ENCODE peak calls at places on chromosome 7, in eight cellular contexts. X, J, B, T, F, G, R and Q are unnamed samples. For H3K4me1 and H3K36me3, the result is how much of the 10 kb centered on the place peaks cover.

GRCh38 chr7:150848561-150849115 is 3.7 kb upstream of the AOC1 start:
- DNase-seq in F (no peak), J (no peak), X (no peak), G (no peak), B (no peak), R (no peak), T (no peak), Q (no peak)

GRCh38 chr7:30869794-30870491 is 41.7 kb upstream of the AQP1 start:
- DNase-seq in R (peak), B (no peak), J (no peak), G (no peak), X (no peak), F (no peak), T (no peak), Q (peak)

GRCh38 chr7:30164567-30164966 is 29.8 kb downstream of the MTURN start:
- DNase-seq in J (peak), T (no peak), F (no peak), R (peak), B (no peak), X (no peak), G (no peak), Q (peak)

GRCh38 chr7:44893710-44894135 is 8.4 kb upstream of the PURB start:
- DNase-seq in B (no peak), F (no peak), R (no peak), T (no peak), J (no peak), G (no peak), X (no peak), Q (peak)

GRCh38 chr7:19713676-19714075 is 4.8 kb upstream of the POLR1F start:
- DNase-seq in R (peak), J (no peak), T (no peak), F (no peak), G (no peak), B (no peak), X (no peak), Q (peak)

GRCh38 chr7:139808401-139808800 is 20.7 kb upstream of the TBXAS1 start:
- DNase-seq in J (no peak), B (no peak), X (no peak), T (no peak), F (no peak), G (no peak), R (no peak), Q (no peak)

GRCh38 chr7:130668258-130669050 is at the start of gene COPG2:
- DNase-seq in J (peak), F (peak), X (peak), T (peak), R (peak), B (peak), G (peak), Q (peak)

GRCh38 chr7:100791881-100792666 is 35.2 kb downstream of the EPHB4 start:
- DNase-seq in B (no peak), J (no peak), T (no peak), X (no peak), G (no peak), R (no peak), F (no peak), Q (peak)

GRCh38 chr7:131688738-131689661 is 132.6 kb upstream of the PODXL start:
- DNase-seq in T (peak), X (no peak), F (peak), J (peak), B (peak), R (peak), G (peak), Q (peak)

GRCh38 chr7:23662124-23662982 is 17.6 kb upstream of the FAM221A start:
- DNase-seq in R (peak), G (no peak), J (no peak), X (no peak), T (no peak), B (no peak), F (no peak), Q (no peak)

GRCh38 chr7:34652784-34653183 is 5.2 kb upstream of the NPSR1 start:
- DNase-seq in J (no peak), B (no peak), F (no peak), R (peak), G (no peak), X (no peak), T (peak), Q (no peak)

GRCh38 chr7:106462365-106462859 is 177.6 kb upstream of the NAMPT start:
- DNase-seq in B (no peak), R (peak), T (no peak), G (no peak), F (no peak), X (no peak), J (no peak), Q (no peak)

GRCh38 chr7:84195295-84196006 is 862 bp upstream of the SEMA3A start:
- DNase-seq in B (no peak), G (no peak), T (no peak), R (peak), J (no peak), X (no peak), F (no peak), Q (peak)

GRCh38 chr7:132537451-132537850 is 38.8 kb downstream of the PLXNA4 start:
- DNase-seq in X (no peak), T (no peak), F (no peak), R (no peak), B (peak), J (no peak), G (no peak), Q (no peak)

GRCh38 chr7:108282427-108282996 is 152.4 kb upstream of the LAMB4 start:
- DNase-seq in R (peak), F (no peak), X (no peak), T (no peak), J (no peak), G (no peak), B (no peak), Q (no peak)

GRCh38 chr7:1979591-1980560 is 252.9 kb downstream of the MAD1L1 start:
- DNase-seq in J (peak), G (no peak), R (no peak), X (peak), F (no peak), B (no peak), T (no peak), Q (no peak)

GRCh38 chr7:91719008-91719407 is 161.5 kb downstream of the MTERF1 start:
- DNase-seq in F (no peak), G (no peak), T (no peak), J (no peak), X (no peak), B (no peak), R (no peak), Q (no peak)

GRCh38 chr7:16791071-16791470 is 13.7 kb downstream of the AGR2 start:
- DNase-seq in G (no peak), T (no peak), J (no peak), X (no peak), R (no peak), B (no peak), F (no peak), Q (no peak)

GRCh38 chr7:30251708-30252329 is 32.6 kb upstream of the ZNRF2 start:
- DNase-seq in B (no peak), G (no peak), F (no peak), R (peak), J (no peak), X (no peak), T (no peak), Q (no peak)

GRCh38 chr7:113521468-113521867 is 397.3 kb downstream of the PPP1R3A start:
- DNase-seq in G (no peak), X (no peak), J (no peak), R (peak), F (no peak), T (no peak), B (no peak), Q (no peak)

GRCh38 chr7:157569967-157570366 is 233.2 kb downstream of the DNAJB6 start:
- DNase-seq in F (no peak), B (peak), R (no peak), J (no peak), T (no peak), X (no peak), G (no peak), Q (no peak)

GRCh38 chr7:149741629-149742028 is 31.8 kb downstream of the ZNF467 start:
- DNase-seq in R (no peak), B (no peak), J (no peak), F (no peak), T (no peak), X (peak), G (no peak), Q (no peak)

GRCh38 chr7:92657391-92657790 is 67.2 kb upstream of the FAM133B start:
- DNase-seq in G (no peak), X (no peak), T (no peak), B (no peak), R (no peak), J (no peak), F (no peak), Q (no peak)

GRCh38 chr7:55534916-55535636 is 37.2 kb downstream of the VOPP1 start:
- DNase-seq in R (no peak), T (no peak), F (no peak), J (no peak), X (no peak), B (no peak), G (no peak), Q (peak)
- H3K4me1 ChIP-seq in R (under half), T (under half), F (half or more), J (under half), X (half or more), B (under half), G (under half), Q (under half)

DNA sequence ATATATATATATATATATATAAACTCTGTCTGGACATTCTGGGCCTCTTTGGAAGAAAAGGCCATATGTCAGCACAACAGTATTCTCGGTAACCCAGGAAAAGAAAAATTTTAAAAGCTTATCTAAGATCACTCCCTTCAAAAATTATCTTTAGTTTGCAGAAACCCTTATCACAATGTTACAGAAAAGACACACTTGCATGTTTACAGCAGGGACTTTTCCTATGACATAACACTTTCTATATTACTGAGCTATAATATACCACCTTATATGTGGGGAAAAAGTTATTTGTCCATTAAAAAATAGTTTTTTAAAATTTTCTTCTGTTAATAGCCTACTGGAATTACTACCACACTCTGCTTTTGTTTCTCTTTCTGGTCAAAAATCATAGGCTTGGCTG is 25.4 kb downstream of the ANKRD61 start:
- DNase-seq in X (no peak), G (no peak), T (no peak), J (no peak), F (no peak), B (no peak), R (no peak), Q (no peak)
- H3K4me3 ChIP-seq in X (no peak), G (no peak), T (no peak), J (no peak), F (no peak), B (no peak), R (no peak), Q (no peak)

DNA sequence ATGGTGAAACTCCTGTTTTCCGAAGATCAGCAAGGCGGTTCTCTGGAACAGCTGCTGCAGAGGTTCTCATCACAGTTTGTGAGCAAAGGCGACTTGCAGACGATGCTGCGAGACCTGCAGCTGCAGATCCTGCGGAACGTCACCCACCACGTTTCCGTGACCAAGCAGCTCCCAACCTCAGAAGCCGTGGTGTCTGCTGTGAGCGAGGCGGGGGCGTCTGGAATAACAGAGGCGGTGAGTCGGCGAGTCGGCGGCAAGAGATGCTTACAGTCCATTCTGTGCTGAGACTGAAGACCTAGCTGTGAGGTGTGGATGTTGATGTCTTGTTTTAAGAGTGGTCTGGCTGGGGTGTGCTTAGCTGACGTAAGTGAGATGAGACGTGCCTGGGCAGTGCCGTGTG is 16.2 kb upstream of the GET4 start:
- DNase-seq in R (peak), G (no peak), J (no peak), B (no peak), X (no peak), T (no peak), F (no peak), Q (no peak)
- H3K36me3 ChIP-seq in R (under half), G (half or more), J (under half), B (under half), X (half or more), T (under half), F (half or more), Q (under half)

GRCh38 chr7:51226916-51227535 is 89.6 kb downstream of the COBL start:
- DNase-seq in F (no peak), T (no peak), X (no peak), R (no peak), G (no peak), B (no peak), J (no peak), Q (no peak)
- H3K4me1 ChIP-seq in F (under half), T (under half), X (under half), R (under half), G (under half), B (under half), J (under half), Q (under half)

GRCh38 chr7:28891192-28891872 is 66.8 kb downstream of the TRIL start:
- DNase-seq in T (no peak), X (no peak), R (no peak), B (no peak), G (no peak), J (no peak), F (no peak), Q (no peak)
- H3K4me3 ChIP-seq in T (no peak), X (no peak), R (no peak), B (no peak), G (no peak), J (no peak), F (no peak), Q (no peak)

DNA sequence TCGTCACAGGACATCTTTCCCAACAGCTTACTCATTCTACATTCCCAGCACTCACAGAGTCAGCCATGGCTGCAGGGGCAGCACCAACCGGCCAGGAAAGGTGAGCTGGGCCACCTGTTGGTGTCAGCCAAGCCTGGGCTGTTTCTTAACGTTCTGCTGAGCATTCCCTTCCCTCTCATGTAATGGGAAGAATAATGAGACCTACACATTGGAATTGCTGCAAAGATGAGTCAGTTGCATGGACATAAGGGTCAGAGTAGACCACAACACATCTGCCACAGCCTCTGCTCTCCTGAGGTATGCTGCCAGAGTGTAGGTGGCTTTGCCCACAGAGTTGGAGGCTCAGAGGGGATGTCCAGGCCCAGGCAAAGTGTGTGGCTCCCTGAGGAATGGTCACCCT is 163.0 kb downstream of the TNS3 start:
- DNase-seq in R (peak), T (no peak), X (no peak), J (no peak), G (no peak), F (peak), B (no peak), Q (peak)
- H3K36me3 ChIP-seq in R (under half), T (under half), X (half or more), J (under half), G (half or more), F (half or more), B (under half), Q (half or more)

GRCh38 chr7:74475243-74475986 is 21.7 kb downstream of the GTF2IRD1 start:
- DNase-seq in X (peak), G (no peak), F (no peak), R (no peak), T (peak), J (peak), B (no peak), Q (no peak)
- H3K4me1 ChIP-seq in X (under half), G (under half), F (under half), R (under half), T (under half), J (under half), B (under half), Q (under half)

GRCh38 chr7:5232485-5232837 is 42.4 kb downstream of the WIPI2 start:
- DNase-seq in F (no peak), B (no peak), X (peak), T (no peak), J (no peak), R (no peak), G (no peak), Q (no peak)

GRCh38 chr7:5231811-5232484 is 41.9 kb downstream of the WIPI2 start:
- DNase-seq in T (no peak), J (no peak), F (no peak), B (no peak), G (no peak), X (peak), R (no peak), Q (no peak)

GRCh38 chr7:5230272-5231067 is 40.4 kb downstream of the WIPI2 start:
- DNase-seq in J (no peak), R (no peak), T (no peak), B (peak), F (no peak), G (no peak), X (peak), Q (no peak)

GRCh38 chr7:5229451-5230271 is 39.6 kb downstream of the WIPI2 start:
- DNase-seq in J (no peak), X (peak), T (no peak), B (no peak), G (no peak), F (no peak), R (no peak), Q (no peak)

DNA sequence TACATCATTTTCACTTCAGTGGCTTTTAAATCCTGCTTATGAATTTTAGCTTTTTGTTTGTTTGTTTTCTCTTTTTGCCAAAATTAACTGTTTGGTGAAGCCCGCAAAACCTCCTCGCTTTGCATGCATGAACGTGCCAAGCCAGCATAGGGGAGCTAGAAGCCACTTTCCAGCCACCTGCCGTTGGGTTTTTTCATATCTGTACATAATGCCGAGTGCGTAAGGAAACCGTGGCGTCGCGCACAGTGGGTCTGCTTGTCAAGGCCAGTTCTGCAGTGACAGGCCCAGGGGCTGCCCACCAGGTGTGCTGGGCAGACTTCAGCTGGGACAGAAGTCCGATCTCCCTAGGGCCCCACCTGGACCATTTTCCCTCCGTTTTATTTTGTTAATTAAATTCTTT is 41.1 kb downstream of the WIPI2 start:
- DNase-seq in G (no peak), X (no peak), R (no peak), T (no peak), F (no peak), J (no peak), B (peak), Q (no peak)
- H3K4me3 ChIP-seq in G (no peak), X (peak), R (no peak), T (no peak), F (no peak), J (no peak), B (no peak), Q (no peak)